ENCODE peak calls at places on chromosomes 6 and 20, in eight cellular contexts. U is fibroblast of pulmonary artery, A is skeletal muscle cell, D is osteocyte, O is SJSA1, G is transverse colon, Z is NCI-H2171 treated with DMSO at 0.1 percent for 48 hours, J is AML-193. N is an unnamed sample.

GRCh38 chr6:28134015-28134414 is 7.7 kb upstream of the ZKSCAN8 start:
- DNase-seq in U (peak), A (no peak), D (no peak), O (no peak), G (no peak), Z (peak), J (peak), N (no peak)

GRCh38 chr6:149888659-149889058 is 9.3 kb downstream of the RAET1E start:
- DNase-seq in U (no peak), A (no peak), D (no peak), O (no peak), G (no peak), Z (peak), J (no peak), N (no peak)

GRCh38 chr6:109475625-109476024 is 7.4 kb downstream of the ZBTB24 start:
- DNase-seq in U (no peak), A (no peak), D (no peak), O (no peak), G (no peak), Z (no peak), J (no peak), N (no peak)

GRCh38 chr6:4008324-4009047 is 70.5 kb downstream of the FAM217A start:
- DNase-seq in U (peak), A (peak), D (no peak), O (no peak), G (no peak), Z (peak), J (peak), N (peak)

GRCh38 chr6:27234576-27234975 is 12.9 kb upstream of the PRSS16 start:
- DNase-seq in U (no peak), A (no peak), D (no peak), O (no peak), G (no peak), Z (no peak), J (no peak), N (no peak)

GRCh38 chr20:60046011-60046413 is 87.8 kb downstream of the CDH26 start:
- DNase-seq in U (no peak), A (no peak), D (no peak), O (peak), G (no peak), Z (no peak), J (peak), N (no peak)

GRCh38 chr6:137240168-137240567 is 21.0 kb upstream of the IFNGR1 start:
- DNase-seq in U (peak), A (peak), D (no peak), O (no peak), G (peak), Z (no peak), J (peak), N (no peak)

GRCh38 chr6:156256161-156256560 is 521.0 kb upstream of the ARID1B start:
- DNase-seq in U (no peak), A (no peak), D (no peak), O (no peak), G (no peak), Z (no peak), J (no peak), N (no peak)

GRCh38 chr20:59403261-59403961 is 103.0 kb downstream of the EDN3 start:
- DNase-seq in U (peak), A (no peak), D (no peak), O (no peak), G (peak), Z (peak), J (peak), N (peak)

GRCh38 chr6:111988926-111989325 is 65.0 kb upstream of the CCN6 start:
- DNase-seq in U (no peak), A (no peak), D (no peak), O (no peak), G (no peak), Z (no peak), J (no peak), N (no peak)

GRCh38 chr20:33407251-33407650 is 5.9 kb upstream of the CDK5RAP1 start:
- DNase-seq in U (peak), A (no peak), D (no peak), O (peak), G (no peak), Z (no peak), J (peak), N (no peak)

GRCh38 chr6:164252952-164253351 is 838.4 kb downstream of the QKI start:
- DNase-seq in U (peak), A (no peak), D (no peak), O (no peak), G (no peak), Z (no peak), J (no peak), N (no peak)

GRCh38 chr6:44416103-44416502 is 28.6 kb downstream of the CDC5L start:
- DNase-seq in U (peak), A (no peak), D (no peak), O (no peak), G (no peak), Z (no peak), J (no peak), N (peak)

GRCh38 chr6:157055863-157056262 is 267.5 kb downstream of the TMEM242 start:
- DNase-seq in U (no peak), A (no peak), D (no peak), O (no peak), G (no peak), Z (no peak), J (no peak), N (no peak)

GRCh38 chr6:111482236-111482958 is 621 bp downstream of the REV3L start:
- DNase-seq in U (peak), A (no peak), D (no peak), O (peak), G (peak), Z (peak), J (peak), N (peak)

GRCh38 chr6:163183791-163184190 is 230.7 kb upstream of the QKI start:
- DNase-seq in U (peak), A (peak), D (no peak), O (no peak), G (no peak), Z (no peak), J (no peak), N (no peak)

GRCh38 chr6:23704655-23705054 is 421.4 kb upstream of the NRSN1 start:
- DNase-seq in U (no peak), A (no peak), D (no peak), O (no peak), G (no peak), Z (peak), J (no peak), N (no peak)

GRCh38 chr6:34491091-34491430 is 25.2 kb downstream of the PACSIN1 start:
- DNase-seq in U (peak), A (peak), D (no peak), O (no peak), G (no peak), Z (no peak), J (no peak), N (no peak)